ENCODE peak calls at places on chromosome 21, in seven cellular contexts. One of them, this sample, is unnamed.

GRCh38 chr21:36396971-36397370 is 11.8 kb downstream of the CHAF1B start:
- DNase-seq in A549: no peak
- DNase-seq in dorsolateral prefrontal cortex: no peak
- DNase-seq in mucosa of descending colon: no peak
- DNase-seq in bronchial epithelial cell: no peak
- DNase-seq in Calu3: no peak
- DNase-seq in fibroblast of pulmonary artery: no peak
- DNase-seq in this sample: no peak

GRCh38 chr21:39674794-39675193 is 62.1 kb downstream of the B3GALT5 start:
- DNase-seq in A549: no peak
- DNase-seq in dorsolateral prefrontal cortex: no peak
- DNase-seq in mucosa of descending colon: no peak
- DNase-seq in bronchial epithelial cell: no peak
- DNase-seq in Calu3: no peak
- DNase-seq in fibroblast of pulmonary artery: no peak
- DNase-seq in this sample: no peak

GRCh38 chr21:15521644-15522001 is 208.2 kb upstream of the USP25 start:
- DNase-seq in A549: no peak
- DNase-seq in dorsolateral prefrontal cortex: no peak
- DNase-seq in mucosa of descending colon: no peak
- DNase-seq in bronchial epithelial cell: peak; percentile 78
- DNase-seq in Calu3: no peak
- DNase-seq in fibroblast of pulmonary artery: no peak
- DNase-seq in this sample: no peak

GRCh38 chr21:39444406-39445145 is 1.0 kb downstream of the LCA5L start:
- DNase-seq in A549: no peak
- DNase-seq in dorsolateral prefrontal cortex: peak; percentile 19
- DNase-seq in mucosa of descending colon: no peak
- DNase-seq in bronchial epithelial cell: peak; percentile 13
- DNase-seq in Calu3: no peak
- DNase-seq in fibroblast of pulmonary artery: peak; percentile 45
- DNase-seq in this sample: no peak

GRCh38 chr21:16502273-16502672 is 772.5 kb downstream of the USP25 start:
- DNase-seq in A549: no peak
- DNase-seq in dorsolateral prefrontal cortex: no peak
- DNase-seq in mucosa of descending colon: no peak
- DNase-seq in bronchial epithelial cell: no peak
- DNase-seq in Calu3: no peak
- DNase-seq in fibroblast of pulmonary artery: no peak
- DNase-seq in this sample: no peak

GRCh38 chr21:31337086-31337485 is 7.0 kb downstream of the TIAM1 start:
- DNase-seq in A549: no peak
- DNase-seq in dorsolateral prefrontal cortex: no peak
- DNase-seq in mucosa of descending colon: no peak
- DNase-seq in bronchial epithelial cell: no peak
- DNase-seq in Calu3: no peak
- DNase-seq in fibroblast of pulmonary artery: no peak
- DNase-seq in this sample: no peak

GRCh38 chr21:23601549-23601948 is 2005.7 kb downstream of the MRPL39 start:
- DNase-seq in A549: no peak
- DNase-seq in dorsolateral prefrontal cortex: no peak
- DNase-seq in mucosa of descending colon: no peak
- DNase-seq in bronchial epithelial cell: no peak
- DNase-seq in Calu3: no peak
- DNase-seq in fibroblast of pulmonary artery: no peak
- DNase-seq in this sample: no peak

GRCh38 chr21:36486246-36486645 is 6.3 kb upstream of the CLDN14 start:
- DNase-seq in A549: no peak
- DNase-seq in dorsolateral prefrontal cortex: no peak
- DNase-seq in mucosa of descending colon: no peak
- DNase-seq in bronchial epithelial cell: no peak
- DNase-seq in Calu3: no peak
- DNase-seq in fibroblast of pulmonary artery: no peak
- DNase-seq in this sample: no peak

GRCh38 chr21:39364949-39365348 is 16.1 kb upstream of the HMGN1 start:
- DNase-seq in A549: no peak
- DNase-seq in dorsolateral prefrontal cortex: no peak
- DNase-seq in mucosa of descending colon: no peak
- DNase-seq in bronchial epithelial cell: no peak
- DNase-seq in Calu3: no peak
- DNase-seq in fibroblast of pulmonary artery: no peak
- DNase-seq in this sample: no peak

GRCh38 chr21:36788116-36788515 is 89.2 kb downstream of the SIM2 start:
- DNase-seq in A549: peak; percentile 61
- DNase-seq in dorsolateral prefrontal cortex: no peak
- DNase-seq in mucosa of descending colon: peak; percentile 84
- DNase-seq in bronchial epithelial cell: no peak
- DNase-seq in Calu3: peak; percentile 62
- DNase-seq in fibroblast of pulmonary artery: peak; percentile 22
- DNase-seq in this sample: no peak

GRCh38 chr21:33264561-33264960 is 1.6 kb upstream of the IL10RB start:
- DNase-seq in A549: no peak
- DNase-seq in dorsolateral prefrontal cortex: no peak
- DNase-seq in mucosa of descending colon: no peak
- DNase-seq in bronchial epithelial cell: no peak
- DNase-seq in Calu3: no peak
- DNase-seq in fibroblast of pulmonary artery: no peak
- DNase-seq in this sample: no peak
- TF ChIP-seq CTCF in A549: no peak
- TF ChIP-seq CTCF in dorsolateral prefrontal cortex: no peak
- TF ChIP-seq CTCF in mucosa of descending colon: no peak
- TF ChIP-seq CTCF in bronchial epithelial cell: no peak
- TF ChIP-seq CTCF in Calu3: no peak
- TF ChIP-seq CTCF in fibroblast of pulmonary artery: no peak
- TF ChIP-seq CTCF in this sample: no peak

GRCh38 chr21:34807146-34807880 is 138.5 kb downstream of the CLIC6 start:
- DNase-seq in A549: peak; percentile 90
- DNase-seq in dorsolateral prefrontal cortex: no peak
- DNase-seq in mucosa of descending colon: no peak
- DNase-seq in bronchial epithelial cell: peak; percentile 99
- DNase-seq in Calu3: peak; percentile 51
- DNase-seq in fibroblast of pulmonary artery: peak; percentile 95
- DNase-seq in this sample: no peak
- TF ChIP-seq CTCF in A549: no peak
- TF ChIP-seq CTCF in dorsolateral prefrontal cortex: no peak
- TF ChIP-seq CTCF in mucosa of descending colon: no peak
- TF ChIP-seq CTCF in bronchial epithelial cell: peak; percentile 8
- TF ChIP-seq CTCF in Calu3: no peak
- TF ChIP-seq CTCF in fibroblast of pulmonary artery: no peak
- TF ChIP-seq CTCF in this sample: no peak

DNA sequence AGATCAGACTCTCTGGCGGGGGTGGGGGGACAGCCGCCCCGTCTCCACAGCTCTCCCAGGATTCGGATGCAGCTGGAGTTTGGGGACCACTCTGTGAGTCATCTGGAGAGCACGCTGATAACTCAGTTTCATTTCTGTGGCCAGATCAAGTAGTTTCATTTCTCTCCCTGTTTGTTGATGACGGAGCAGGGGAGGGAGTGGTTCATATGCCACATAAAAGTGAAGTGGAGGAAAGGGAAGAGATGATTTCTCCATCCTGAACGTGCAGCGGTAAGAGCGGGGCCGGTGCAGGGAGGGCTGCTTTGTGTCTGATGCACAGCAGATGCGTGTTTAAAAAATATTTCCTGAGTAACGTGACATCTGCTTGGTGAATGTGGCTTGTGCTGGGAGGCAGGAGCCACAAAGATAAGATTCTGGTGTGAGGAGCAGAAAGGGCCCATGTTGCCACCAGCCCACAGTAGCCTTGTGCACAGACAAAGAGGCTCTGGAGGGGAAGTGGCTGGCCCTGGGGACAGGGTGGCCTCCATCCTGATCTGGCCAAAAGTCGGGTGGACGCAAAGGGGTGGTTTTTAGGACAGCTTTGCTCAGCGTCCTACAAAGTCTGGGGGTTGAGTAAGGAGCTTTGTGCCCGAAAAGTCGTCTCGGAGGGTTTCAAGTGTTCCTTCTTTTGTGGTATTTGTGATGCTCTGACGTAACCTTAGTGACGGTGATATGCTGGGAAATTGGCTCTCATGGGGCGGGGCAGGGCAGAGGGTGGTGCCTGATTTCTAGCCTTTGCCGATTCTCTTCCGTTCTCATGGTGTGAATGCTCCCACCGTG is at the start of gene MX2:
- DNase-seq in A549: no peak
- DNase-seq in dorsolateral prefrontal cortex: no peak
- DNase-seq in mucosa of descending colon: peak; percentile 87
- DNase-seq in bronchial epithelial cell: peak; percentile 55
- DNase-seq in Calu3: peak; percentile 43
- DNase-seq in fibroblast of pulmonary artery: peak; percentile 70
- DNase-seq in this sample: peak; percentile 51
- TF ChIP-seq CTCF in A549: no peak
- TF ChIP-seq CTCF in dorsolateral prefrontal cortex: no peak
- TF ChIP-seq CTCF in mucosa of descending colon: no peak
- TF ChIP-seq CTCF in bronchial epithelial cell: no peak
- TF ChIP-seq CTCF in Calu3: no peak
- TF ChIP-seq CTCF in fibroblast of pulmonary artery: no peak
- TF ChIP-seq CTCF in this sample: no peak

GRCh38 chr21:29721242-29721641 is 218.6 kb downstream of the GRIK1 start:
- DNase-seq in A549: no peak
- DNase-seq in dorsolateral prefrontal cortex: no peak
- DNase-seq in mucosa of descending colon: no peak
- DNase-seq in bronchial epithelial cell: no peak
- DNase-seq in Calu3: no peak
- DNase-seq in fibroblast of pulmonary artery: no peak
- DNase-seq in this sample: no peak
- TF ChIP-seq CTCF in A549: no peak
- TF ChIP-seq CTCF in dorsolateral prefrontal cortex: no peak
- TF ChIP-seq CTCF in mucosa of descending colon: no peak
- TF ChIP-seq CTCF in bronchial epithelial cell: no peak
- TF ChIP-seq CTCF in Calu3: no peak
- TF ChIP-seq CTCF in fibroblast of pulmonary artery: no peak
- TF ChIP-seq CTCF in this sample: no peak

GRCh38 chr21:35204125-35204524 is 155.0 kb upstream of the RUNX1 start:
- DNase-seq in A549: no peak
- DNase-seq in dorsolateral prefrontal cortex: no peak
- DNase-seq in mucosa of descending colon: no peak
- DNase-seq in bronchial epithelial cell: no peak
- DNase-seq in Calu3: no peak
- DNase-seq in fibroblast of pulmonary artery: peak; percentile 53
- DNase-seq in this sample: no peak

GRCh38 chr21:35207322-35207721 is 158.2 kb upstream of the RUNX1 start:
- DNase-seq in A549: no peak
- DNase-seq in dorsolateral prefrontal cortex: no peak
- DNase-seq in mucosa of descending colon: no peak
- DNase-seq in bronchial epithelial cell: no peak
- DNase-seq in Calu3: no peak
- DNase-seq in fibroblast of pulmonary artery: no peak
- DNase-seq in this sample: no peak

GRCh38 chr21:35206141-35207125 is 157.3 kb upstream of the RUNX1 start:
- DNase-seq in A549: no peak
- DNase-seq in dorsolateral prefrontal cortex: no peak
- DNase-seq in mucosa of descending colon: no peak
- DNase-seq in bronchial epithelial cell: peak; percentile 52
- DNase-seq in Calu3: no peak
- DNase-seq in fibroblast of pulmonary artery: no peak
- DNase-seq in this sample: no peak

GRCh38 chr21:35203093-35204021 is 154.3 kb upstream of the RUNX1 start:
- DNase-seq in A549: no peak
- DNase-seq in dorsolateral prefrontal cortex: no peak
- DNase-seq in mucosa of descending colon: no peak
- DNase-seq in bronchial epithelial cell: no peak
- DNase-seq in Calu3: no peak
- DNase-seq in fibroblast of pulmonary artery: peak; percentile 84
- DNase-seq in this sample: no peak

DNA sequence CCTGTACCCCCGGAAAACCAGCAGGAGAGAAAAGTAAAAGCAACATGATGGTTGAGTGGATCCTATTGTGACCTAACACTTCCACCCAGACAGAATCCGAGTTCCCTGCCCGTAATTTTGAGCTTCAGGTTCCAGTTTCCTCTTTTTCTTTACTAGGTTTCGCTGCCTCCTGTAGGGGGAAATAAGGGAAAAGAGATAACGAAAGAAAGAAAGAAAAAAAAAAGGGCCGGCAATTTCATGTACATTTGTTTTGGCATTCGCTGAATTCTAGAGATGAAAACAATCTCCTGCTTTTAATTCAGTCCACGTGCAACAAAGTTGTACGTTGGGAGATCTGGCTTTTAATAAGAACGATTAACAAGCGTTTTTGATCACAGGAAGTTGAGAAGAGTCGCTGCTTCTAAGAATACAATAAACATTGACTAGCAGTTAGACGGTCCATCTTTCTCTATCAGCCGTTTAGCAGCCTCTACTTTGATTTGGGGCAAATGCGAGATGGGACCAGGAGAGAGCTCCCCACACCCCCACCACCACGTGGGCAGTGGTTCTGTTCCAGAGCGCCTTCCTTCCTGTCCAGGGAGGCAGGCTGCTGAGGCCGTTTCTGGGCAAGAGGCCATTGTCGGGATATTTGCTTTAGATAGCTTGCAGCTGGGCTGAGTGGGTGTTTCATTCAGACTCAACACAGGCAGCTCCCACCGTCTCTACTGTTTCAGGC is 155.9 kb upstream of the RUNX1 start:
- DNase-seq in A549: no peak
- DNase-seq in dorsolateral prefrontal cortex: no peak
- DNase-seq in mucosa of descending colon: peak; percentile 67
- DNase-seq in bronchial epithelial cell: no peak
- DNase-seq in Calu3: no peak
- DNase-seq in fibroblast of pulmonary artery: peak; percentile 98
- DNase-seq in this sample: no peak
- TF ChIP-seq CTCF in A549: no peak
- TF ChIP-seq CTCF in dorsolateral prefrontal cortex: no peak
- TF ChIP-seq CTCF in mucosa of descending colon: no peak
- TF ChIP-seq CTCF in bronchial epithelial cell: no peak
- TF ChIP-seq CTCF in Calu3: no peak
- TF ChIP-seq CTCF in fibroblast of pulmonary artery: peak; percentile 24
- TF ChIP-seq CTCF in this sample: no peak

GRCh38 chr21:45169001-45169400 is 94.6 kb downstream of the ADARB1 start:
- DNase-seq in A549: no peak
- DNase-seq in dorsolateral prefrontal cortex: no peak
- DNase-seq in mucosa of descending colon: no peak
- DNase-seq in bronchial epithelial cell: no peak
- DNase-seq in Calu3: no peak
- DNase-seq in fibroblast of pulmonary artery: no peak
- DNase-seq in this sample: no peak
- TF ChIP-seq CTCF in A549: no peak
- TF ChIP-seq CTCF in dorsolateral prefrontal cortex: no peak
- TF ChIP-seq CTCF in mucosa of descending colon: no peak
- TF ChIP-seq CTCF in bronchial epithelial cell: no peak
- TF ChIP-seq CTCF in Calu3: no peak
- TF ChIP-seq CTCF in fibroblast of pulmonary artery: no peak
- TF ChIP-seq CTCF in this sample: no peak

GRCh38 chr21:41885341-41886024 is 6.3 kb upstream of the PRDM15 start:
- DNase-seq in A549: no peak
- DNase-seq in dorsolateral prefrontal cortex: no peak
- DNase-seq in mucosa of descending colon: no peak
- DNase-seq in bronchial epithelial cell: no peak
- DNase-seq in Calu3: no peak
- DNase-seq in fibroblast of pulmonary artery: no peak
- DNase-seq in this sample: no peak
- TF ChIP-seq CTCF in A549: no peak
- TF ChIP-seq CTCF in dorsolateral prefrontal cortex: no peak
- TF ChIP-seq CTCF in mucosa of descending colon: no peak
- TF ChIP-seq CTCF in bronchial epithelial cell: no peak
- TF ChIP-seq CTCF in Calu3: no peak
- TF ChIP-seq CTCF in fibroblast of pulmonary artery: no peak
- TF ChIP-seq CTCF in this sample: no peak

DNA sequence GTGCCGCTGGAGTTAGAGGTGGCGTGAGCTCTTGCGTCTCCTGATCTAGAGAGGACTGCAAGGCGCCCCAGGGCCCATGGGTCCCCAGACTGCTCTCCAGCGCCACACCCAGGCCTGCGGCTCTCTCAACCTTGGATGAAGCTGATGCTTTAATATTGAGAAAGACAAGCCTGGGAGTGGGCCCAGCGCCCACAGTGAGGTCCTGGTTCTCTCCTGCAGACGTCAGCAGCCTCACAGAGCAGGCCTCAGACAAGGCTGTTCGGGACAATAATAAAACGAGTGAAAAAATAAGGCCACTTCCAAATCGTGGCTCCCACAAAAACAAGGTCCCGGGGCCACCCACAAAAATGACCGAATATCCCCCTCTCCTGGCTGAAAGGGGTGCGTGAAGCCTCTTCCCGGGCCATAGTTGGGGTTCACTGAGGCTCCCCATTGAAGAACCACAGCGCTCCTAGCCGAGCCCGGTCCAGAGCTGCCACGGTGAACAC is 6.0 kb upstream of the DNMT3L start:
- DNase-seq in A549: no peak
- DNase-seq in dorsolateral prefrontal cortex: no peak
- DNase-seq in mucosa of descending colon: peak; percentile 44
- DNase-seq in bronchial epithelial cell: no peak
- DNase-seq in Calu3: no peak
- DNase-seq in fibroblast of pulmonary artery: no peak
- DNase-seq in this sample: no peak
- TF ChIP-seq CTCF in A549: no peak
- TF ChIP-seq CTCF in dorsolateral prefrontal cortex: peak; percentile 33
- TF ChIP-seq CTCF in mucosa of descending colon: no peak
- TF ChIP-seq CTCF in bronchial epithelial cell: no peak
- TF ChIP-seq CTCF in Calu3: no peak
- TF ChIP-seq CTCF in fibroblast of pulmonary artery: no peak
- TF ChIP-seq CTCF in this sample: no peak